ENCODE peak calls at places on chromosomes 13 and 19, in nine cellular contexts. D is bronchial epithelial cell, L is neuronal stem cell, M is ovary, A is iris pigment epithelial cell, G is NCI-H1436, F is foreskin fibroblast, O is islet precursor cell, U is MM.1S. W is an unnamed sample.

GRCh38 chr19:7471696-7472620 is 16.9 kb downstream of the PEX11G start:
- DNase-seq in D (no peak), L (no peak), M (no peak), A (peak), G (no peak), F (no peak), O (no peak), U (no peak), W (no peak)

GRCh38 chr19:19451429-19452240 is 46.2 kb downstream of the GATAD2A start:
- DNase-seq in D (no peak), L (no peak), M (no peak), A (no peak), G (no peak), F (no peak), O (no peak), U (no peak), W (no peak)

GRCh38 chr19:55830656-55831055 is 1.1 kb downstream of the NLRP11 start:
- DNase-seq in D (no peak), L (no peak), M (no peak), A (no peak), G (no peak), F (no peak), O (no peak), U (peak), W (no peak)

GRCh38 chr19:55305491-55305890 is 19.6 kb downstream of the TMEM150B start:
- DNase-seq in D (peak), L (no peak), M (peak), A (no peak), G (peak), F (no peak), O (no peak), U (peak), W (peak)

GRCh38 chr13:54373211-54373610 is 1344.6 kb downstream of the OLFM4 start:
- DNase-seq in D (no peak), L (no peak), M (no peak), A (no peak), G (no peak), F (no peak), O (no peak), U (no peak), W (no peak)

GRCh38 chr13:103694471-103694870 is 628.3 kb upstream of the SLC10A2 start:
- DNase-seq in D (no peak), L (no peak), M (no peak), A (no peak), G (no peak), F (no peak), O (no peak), U (no peak), W (no peak)

GRCh38 chr19:39408392-39409206 is 2.0 kb downstream of the ZFP36 start:
- DNase-seq in D (peak), L (no peak), M (no peak), A (peak), G (no peak), F (peak), O (no peak), U (peak), W (peak)

GRCh38 chr13:99959538-99960230 is 11.9 kb downstream of the ZIC5 start:
- DNase-seq in D (no peak), L (no peak), M (no peak), A (peak), G (no peak), F (no peak), O (no peak), U (peak), W (no peak)

GRCh38 chr13:39023316-39023715 is 14.6 kb downstream of the PROSER1 start:
- DNase-seq in D (peak), L (no peak), M (no peak), A (peak), G (no peak), F (peak), O (no peak), U (no peak), W (no peak)

GRCh38 chr19:42267644-42268141 is 1.4 kb upstream of the CIC start:
- DNase-seq in D (no peak), L (no peak), M (no peak), A (peak), G (no peak), F (no peak), O (no peak), U (peak), W (no peak)

GRCh38 chr13:69755101-69755500 is 352.5 kb upstream of the ATXN8OS start:
- DNase-seq in D (no peak), L (no peak), M (no peak), A (no peak), G (no peak), F (no peak), O (no peak), U (no peak), W (no peak)

GRCh38 chr13:40682449-40683240 is 16.2 kb upstream of the FOXO1 start:
- DNase-seq in D (peak), L (no peak), M (no peak), A (peak), G (no peak), F (no peak), O (no peak), U (peak), W (peak)

GRCh38 chr13:74287672-74288169 is 153.5 kb upstream of the KLF12 start:
- DNase-seq in D (peak), L (peak), M (peak), A (peak), G (peak), F (peak), O (peak), U (peak), W (peak)

GRCh38 chr13:48585456-48585840 is 52.6 kb upstream of the RCBTB2 start:
- DNase-seq in D (no peak), L (peak), M (no peak), A (peak), G (no peak), F (no peak), O (peak), U (no peak), W (peak)

GRCh38 chr19:1449467-1450442 is at the start of gene APC2:
- DNase-seq in D (no peak), L (peak), M (no peak), A (peak), G (peak), F (no peak), O (no peak), U (no peak), W (no peak)

GRCh38 chr13:80131204-80131603 is 209.7 kb downstream of the SPRY2 start:
- DNase-seq in D (no peak), L (no peak), M (peak), A (peak), G (no peak), F (peak), O (peak), U (no peak), W (peak)

GRCh38 chr13:28147489-28147888 is 9.1 kb downstream of the PAN3 start:
- DNase-seq in D (peak), L (no peak), M (no peak), A (peak), G (no peak), F (peak), O (no peak), U (no peak), W (no peak)

GRCh38 chr13:75927183-75927582 is 291.1 kb downstream of the LMO7 start:
- DNase-seq in D (no peak), L (no peak), M (no peak), A (peak), G (no peak), F (no peak), O (no peak), U (no peak), W (no peak)

GRCh38 chr19:45443462-45444317 is 20.0 kb upstream of the ERCC1 start:
- DNase-seq in D (peak), L (peak), M (peak), A (peak), G (peak), F (peak), O (peak), U (no peak), W (peak)

GRCh38 chr13:113907637-113908617 is 44.1 kb upstream of the GAS6 start:
- DNase-seq in D (peak), L (no peak), M (no peak), A (peak), G (no peak), F (peak), O (peak), U (peak), W (no peak)

GRCh38 chr13:32639502-32640105 is 53.4 kb downstream of the PDS5B start:
- DNase-seq in D (peak), L (peak), M (peak), A (peak), G (no peak), F (peak), O (peak), U (peak), W (peak)

GRCh38 chr19:10334340-10335148 is 1.2 kb upstream of the RAVER1 start:
- DNase-seq in D (peak), L (peak), M (peak), A (peak), G (peak), F (peak), O (peak), U (no peak), W (peak)

GRCh38 chr13:99275093-99275469 is 16.9 kb upstream of the GPR18 start:
- DNase-seq in D (peak), L (no peak), M (no peak), A (peak), G (no peak), F (peak), O (no peak), U (peak), W (peak)

GRCh38 chr19:6062274-6062673 is 48.0 kb downstream of the RFX2 start:
- DNase-seq in D (no peak), L (no peak), M (no peak), A (peak), G (no peak), F (no peak), O (peak), U (no peak), W (no peak)

GRCh38 chr13:46905249-46905648 is 8.4 kb upstream of the HTR2A start:
- DNase-seq in D (no peak), L (no peak), M (no peak), A (no peak), G (no peak), F (peak), O (no peak), U (no peak), W (peak)

W was measured in myocyte.